ENCODE peak calls at places on chromosomes 13 and 19, in seven cellular contexts. V is IMR-90, R is HCT116, B is Peyer's patch, L is heart left ventricle, J is lower leg skin, A is erythroblast. C is an unnamed sample.

GRCh38 chr19:29812881-29813275 is 1.1 kb downstream of the CCNE1 start:
- DNase-seq in A (peak), L (no peak), B (no peak), R (no peak), J (no peak), V (no peak), C (no peak)

GRCh38 chr13:41568990-41569387 is 111.6 kb downstream of the RGCC start:
- DNase-seq in L (no peak), V (peak), J (no peak), R (no peak), B (no peak), A (no peak), C (no peak)

GRCh38 chr13:111322001-111322915 is 1.8 kb downstream of the TEX29 start:
- DNase-seq in R (no peak), J (no peak), V (no peak), B (no peak), A (no peak), L (no peak), C (no peak)

GRCh38 chr13:43543331-43543730 is 243.4 kb downstream of the ENOX1 start:
- DNase-seq in J (no peak), B (no peak), L (no peak), A (no peak), R (no peak), V (peak), C (no peak)

GRCh38 chr13:80168089-80168850 is 172.7 kb downstream of the SPRY2 start:
- DNase-seq in B (no peak), J (no peak), V (peak), L (no peak), R (no peak), A (no peak), C (no peak)

GRCh38 chr13:57787058-57787791 is 155.7 kb downstream of the PCDH17 start:
- DNase-seq in V (no peak), A (no peak), R (no peak), L (no peak), B (no peak), J (no peak), C (no peak)

GRCh38 chr13:44796597-44797517 is 192.4 kb downstream of the NUFIP1 start:
- DNase-seq in R (no peak), V (no peak), L (no peak), J (no peak), B (no peak), A (no peak), C (no peak)

GRCh38 chr13:109114991-109115390 is 485.6 kb downstream of the MYO16 start:
- DNase-seq in J (no peak), B (no peak), A (no peak), V (no peak), R (no peak), L (no peak), C (no peak)

GRCh38 chr19:40265055-40265762 is 19.9 kb downstream of the AKT2 start:
- DNase-seq in L (no peak), R (no peak), A (no peak), B (no peak), V (no peak), J (no peak), C (no peak)

GRCh38 chr19:39167461-39168257 is 29.1 kb upstream of the NCCRP1 start:
- DNase-seq in B (no peak), J (no peak), A (no peak), R (no peak), L (no peak), V (no peak), C (no peak)

GRCh38 chr19:35220315-35220921 is 8.1 kb downstream of the FAM187B start:
- DNase-seq in J (no peak), R (no peak), B (no peak), A (peak), V (no peak), L (no peak), C (no peak)

GRCh38 chr19:15551183-15552004 is 43.1 kb downstream of the CYP4F22 start:
- DNase-seq in L (peak), B (peak), A (peak), R (no peak), V (no peak), J (no peak), C (peak)

GRCh38 chr13:59877933-59878332 is 285.8 kb downstream of the DIAPH3 start:
- DNase-seq in B (no peak), L (no peak), J (no peak), A (no peak), R (no peak), V (peak), C (no peak)

GRCh38 chr13:109840201-109840892 is 54.0 kb upstream of the IRS2 start:
- DNase-seq in B (no peak), A (no peak), L (no peak), V (peak), J (no peak), R (peak), C (no peak)

GRCh38 chr19:22882797-22883196 is 50.7 kb downstream of the ZNF723 start:
- DNase-seq in L (no peak), J (no peak), A (peak), V (peak), B (no peak), R (peak), C (no peak)

GRCh38 chr19:18131841-18132596 is 20.9 kb upstream of the PIK3R2 start:
- DNase-seq in L (no peak), J (no peak), R (no peak), V (no peak), B (no peak), A (no peak), C (no peak)

GRCh38 chr19:13301627-13302334 is 151.6 kb downstream of the IER2 start:
- DNase-seq in R (no peak), L (no peak), V (no peak), B (no peak), J (no peak), A (no peak), C (no peak)

GRCh38 chr13:112689498-112690241 is at the start of gene ATP11A:
- DNase-seq in B (peak), L (peak), A (peak), R (peak), J (peak), V (peak), C (peak)
- TF ChIP-seq POLR2A in B (peak), L (peak), A (peak), R (no peak), J (peak), V (peak), C (peak)

GRCh38 chr19:48444129-48444932 is 1.5 kb upstream of the GRWD1 start:
- DNase-seq in R (no peak), V (no peak), J (no peak), B (no peak), L (no peak), A (no peak), C (no peak)

GRCh38 chr19:48444933-48445194 is 919 bp upstream of the GRWD1 start:
- DNase-seq in L (no peak), B (no peak), A (no peak), J (no peak), V (no peak), R (no peak), C (no peak)

GRCh38 chr19:48446579-48446978 is 796 bp downstream of the GRWD1 start:
- DNase-seq in L (no peak), V (no peak), A (no peak), B (no peak), R (no peak), J (no peak), C (no peak)

GRCh38 chr19:48445256-48445605 is 552 bp upstream of the GRWD1 start:
- DNase-seq in B (no peak), J (peak), A (peak), L (peak), R (peak), V (peak), C (no peak)

DNA sequence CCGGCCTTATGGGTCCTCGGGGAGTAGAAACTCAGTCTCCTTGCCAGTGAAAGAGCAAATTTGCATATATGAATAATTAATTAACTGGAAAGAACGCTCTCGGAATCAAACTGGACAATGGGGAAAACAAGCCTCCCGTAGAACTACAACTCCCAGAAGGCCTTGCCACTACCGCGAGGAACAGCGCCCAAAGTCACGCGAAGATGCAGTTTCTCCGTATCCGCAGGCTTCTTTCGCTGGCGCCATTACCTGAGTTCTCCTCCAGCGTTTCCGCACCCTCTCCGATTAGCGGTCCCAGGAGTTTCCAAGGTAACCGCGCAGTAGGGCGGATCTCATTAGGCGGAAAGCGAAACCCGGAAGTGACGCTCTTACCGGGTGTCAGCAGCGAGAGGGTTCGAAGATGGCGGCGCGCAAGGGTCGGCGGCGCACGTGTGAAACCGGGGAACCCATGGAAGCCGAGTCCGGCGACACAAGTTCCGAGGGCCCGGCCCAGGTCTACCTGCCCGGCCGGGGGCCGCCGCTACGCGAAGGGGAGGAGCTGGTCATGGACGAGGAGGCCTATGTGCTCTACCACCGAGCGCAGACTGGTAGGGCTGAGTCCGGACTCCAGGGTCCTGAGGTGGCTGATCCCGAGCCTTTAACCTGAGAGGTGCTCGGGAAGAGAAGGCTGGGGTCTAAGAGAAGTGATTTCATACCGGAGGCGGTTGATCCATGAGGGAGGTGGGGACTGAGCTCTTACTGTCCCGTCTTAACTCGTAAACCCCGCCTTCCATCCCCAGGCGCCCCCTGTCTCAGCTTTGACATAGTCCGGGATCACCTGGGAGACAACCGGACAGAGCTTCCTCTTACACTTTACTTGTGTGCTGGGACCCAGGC is at the start of gene GRWD1:
- DNase-seq in R (peak), B (peak), A (peak), L (peak), J (peak), V (peak), C (peak)
- TF ChIP-seq POLR2A in R (peak), B (peak), A (peak), L (no peak), J (no peak), V (peak), C (peak)

DNA sequence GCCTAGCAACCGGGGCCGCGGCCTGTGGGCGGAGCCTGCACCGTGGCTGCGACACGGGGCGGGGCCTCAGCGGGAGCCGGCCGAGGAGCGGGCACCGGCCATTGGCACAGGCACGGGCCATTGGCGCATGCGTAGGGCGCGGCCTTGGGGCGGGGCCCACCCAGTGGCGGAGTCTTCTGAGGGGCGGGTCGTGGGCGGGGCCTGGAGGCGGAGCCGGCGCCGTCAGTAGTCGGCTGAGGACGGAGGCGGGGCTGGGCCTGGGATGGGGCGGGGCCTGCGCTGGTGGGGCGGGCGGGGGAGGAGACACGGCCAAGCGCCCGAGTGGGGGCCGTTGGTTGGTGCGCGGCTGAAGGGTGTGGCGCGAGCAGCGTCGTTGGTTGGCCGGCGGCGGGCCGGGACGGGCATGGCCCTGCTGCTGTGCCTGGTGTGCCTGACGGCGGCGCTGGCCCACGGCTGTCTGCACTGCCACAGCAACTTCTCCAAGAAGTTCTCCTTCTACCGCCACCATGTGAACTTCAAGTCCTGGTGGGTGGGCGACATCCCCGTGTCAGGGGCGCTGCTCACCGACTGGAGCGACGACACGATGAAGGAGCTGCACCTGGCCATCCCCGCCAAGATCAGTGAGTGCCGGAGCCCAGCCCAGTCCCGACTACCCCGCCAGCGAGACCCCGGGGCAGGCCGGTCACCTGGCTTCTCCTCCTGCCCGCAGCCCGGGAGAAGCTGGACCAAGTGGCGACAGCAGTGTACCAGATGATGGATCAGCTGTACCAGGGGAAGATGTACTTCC is at the start of gene IZUMO4:
- DNase-seq in R (peak), V (peak), J (peak), L (peak), B (peak), A (peak), C (peak)
- TF ChIP-seq POLR2A in R (no peak), V (no peak), J (no peak), L (no peak), B (no peak), A (no peak), C (no peak)

DNA sequence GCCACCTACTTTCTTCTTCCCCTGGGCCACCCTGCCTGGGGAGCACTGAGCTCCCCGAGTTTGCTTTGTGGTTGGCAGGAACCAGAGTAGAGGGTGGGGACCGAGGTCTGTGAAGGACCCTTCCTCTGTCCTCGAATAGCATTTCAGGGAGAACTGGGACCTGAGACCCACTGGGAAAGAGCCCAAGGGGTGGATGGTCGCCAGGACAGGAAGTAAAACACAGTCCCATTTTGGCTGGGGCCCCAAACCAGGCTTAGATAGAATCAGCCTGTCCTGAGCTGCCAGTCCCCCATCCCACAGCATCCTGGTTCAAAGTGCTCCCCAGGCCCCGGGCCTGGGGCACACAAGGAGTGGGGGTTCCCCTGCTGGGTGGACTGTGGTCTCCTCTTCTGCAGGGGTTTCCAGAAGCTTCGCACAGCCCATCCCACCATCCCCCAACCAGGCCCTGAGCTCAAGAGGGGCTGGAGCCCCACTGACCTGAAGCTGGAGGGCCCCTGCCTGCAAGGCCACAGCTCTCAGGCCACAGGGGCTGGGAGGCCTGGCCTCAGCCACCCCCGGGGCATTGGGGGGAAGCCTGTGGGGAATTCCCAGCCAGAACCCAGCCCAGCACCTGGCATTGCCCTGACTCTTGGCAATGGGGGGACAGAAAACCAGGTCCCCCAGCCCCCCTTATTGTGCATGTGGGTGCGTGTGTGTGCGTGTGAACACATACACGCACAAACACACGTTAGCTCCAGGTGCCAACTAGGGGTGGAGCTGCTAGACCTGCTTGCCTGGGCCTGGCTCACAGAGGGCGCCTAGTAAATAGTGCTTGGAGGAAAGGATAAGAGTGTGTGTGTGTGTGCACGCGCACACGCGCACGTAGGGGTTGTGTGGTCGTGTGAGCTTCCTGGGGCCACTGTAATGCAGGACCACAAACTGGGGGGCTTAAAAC is 994 bp upstream of the MKNK2 start:
- DNase-seq in L (no peak), R (no peak), A (no peak), J (no peak), V (no peak), B (peak), C (peak)
- TF ChIP-seq POLR2A in L (no peak), R (no peak), A (no peak), J (no peak), V (no peak), B (no peak), C (no peak)

GRCh38 chr19:8161135-8161646 is 11.8 kb upstream of the FBN3 start:
- DNase-seq in V (no peak), A (peak), J (no peak), L (no peak), B (peak), R (peak), C (no peak)
- TF ChIP-seq POLR2A in V (no peak), A (no peak), J (no peak), L (no peak), B (no peak), R (peak), C (no peak)